ENCODE peak calls at places on chromosomes 12 and 14, in eight cellular contexts. D is stomach, H is esophagus muscularis mucosa, J is A549, Z is tibial nerve, Y is SK-N-SH, K is ovary, T is transverse colon. O is an unnamed sample. For H3K4me1, the result is how much of the 10 kb centered on the place peaks cover.

GRCh38 chr14:32492482-32492881 is 163.4 kb downstream of the AKAP6 start:
- DNase-seq in K (no peak), H (no peak), Y (no peak), J (no peak), T (no peak), Z (no peak), D (no peak), O (no peak)

GRCh38 chr14:76844223-76844622 is 18.0 kb downstream of the LRRC74A start:
- DNase-seq in Y (no peak), H (no peak), T (peak), D (peak), J (peak), Z (peak), K (peak), O (no peak)

GRCh38 chr14:102574840-102575478 is 17.5 kb upstream of the RCOR1 start:
- DNase-seq in D (no peak), T (no peak), Z (no peak), H (no peak), K (no peak), Y (no peak), J (no peak), O (no peak)

GRCh38 chr14:25007832-25008231 is 42.1 kb downstream of the STXBP6 start:
- DNase-seq in D (no peak), K (no peak), J (no peak), T (no peak), Y (no peak), H (no peak), Z (no peak), O (no peak)

GRCh38 chr14:86013663-86014062 is 483.7 kb downstream of the FLRT2 start:
- DNase-seq in K (no peak), Y (no peak), T (no peak), Z (no peak), J (no peak), D (no peak), H (no peak), O (no peak)

GRCh38 chr14:34733245-34733644 is 18.9 kb upstream of the CFL2 start:
- DNase-seq in T (no peak), D (no peak), Y (no peak), H (no peak), J (no peak), K (no peak), Z (no peak), O (no peak)

GRCh38 chr14:30417999-30418398 is 141.0 kb upstream of the G2E3 start:
- DNase-seq in J (no peak), Z (no peak), D (no peak), K (no peak), Y (no peak), T (no peak), H (no peak), O (no peak)

GRCh38 chr12:1936406-1937320 is 18.2 kb upstream of the CACNA2D4 start:
- DNase-seq in H (no peak), J (peak), Y (peak), D (peak), K (peak), Z (no peak), T (peak), O (peak)

GRCh38 chr12:117334098-117334497 is 27.3 kb downstream of the NOS1 start:
- DNase-seq in H (no peak), T (no peak), Y (no peak), K (no peak), D (no peak), J (no peak), Z (no peak), O (no peak)

GRCh38 chr14:73752297-73752992 is 38.3 kb upstream of the PNMA1 start:
- DNase-seq in K (peak), J (no peak), Y (peak), Z (no peak), H (no peak), D (peak), T (peak), O (no peak)

GRCh38 chr12:16955083-16955657 is 349.2 kb upstream of the LMO3 start:
- DNase-seq in T (no peak), J (peak), Z (no peak), Y (no peak), H (no peak), K (no peak), D (no peak), O (no peak)

GRCh38 chr12:73413051-73413450 is 1124.6 kb upstream of the ATXN7L3B start:
- DNase-seq in D (no peak), T (no peak), Y (no peak), Z (no peak), J (no peak), H (no peak), K (no peak), O (no peak)

GRCh38 chr12:67042697-67043131 is 226.4 kb upstream of the CAND1 start:
- DNase-seq in Y (no peak), H (no peak), J (peak), K (no peak), D (no peak), Z (no peak), T (no peak), O (no peak)

GRCh38 chr14:29668201-29668600 is 259.4 kb downstream of the PRKD1 start:
- DNase-seq in H (no peak), J (no peak), D (no peak), K (no peak), Y (no peak), Z (no peak), T (no peak), O (no peak)

GRCh38 chr12:49962861-49963765 is 1.4 kb downstream of the AQP5 start:
- DNase-seq in Y (no peak), D (peak), J (peak), T (peak), K (no peak), Z (no peak), H (no peak), O (peak)

GRCh38 chr14:101843665-101844064 is 82.2 kb downstream of the PPP2R5C start:
- DNase-seq in J (no peak), D (no peak), T (peak), H (no peak), Z (no peak), Y (no peak), K (no peak), O (no peak)

GRCh38 chr14:60161176-60162107 is 3.8 kb downstream of the DHRS7 start:
- DNase-seq in H (no peak), D (no peak), T (no peak), Y (no peak), K (peak), Z (peak), J (no peak), O (no peak)

GRCh38 chr12:120327593-120327992 is at the start of gene PLA2G1B:
- DNase-seq in J (no peak), T (no peak), D (peak), Y (no peak), K (peak), Z (no peak), H (no peak), O (peak)

GRCh38 chr12:128903231-128903630 is 50.0 kb downstream of the GLT1D1 start:
- DNase-seq in J (no peak), D (no peak), K (no peak), Z (no peak), H (no peak), T (no peak), Y (no peak), O (no peak)

GRCh38 chr14:86296173-86296572 is 766.2 kb downstream of the FLRT2 start:
- DNase-seq in K (no peak), J (no peak), T (no peak), Y (no peak), Z (no peak), H (no peak), D (no peak), O (no peak)

GRCh38 chr14:104721704-104722431 is 2.2 kb upstream of the ADSS1 start:
- DNase-seq in T (no peak), D (no peak), H (no peak), Y (no peak), K (no peak), Z (no peak), J (no peak), O (no peak)

GRCh38 chr12:53538209-53538689 is 31.0 kb upstream of the NPFF start:
- DNase-seq in Y (no peak), Z (peak), K (peak), J (no peak), T (peak), D (no peak), H (no peak), O (no peak)

GRCh38 chr12:8989425-8989824 is at the start of gene KLRG1:
- DNase-seq in K (no peak), D (no peak), T (no peak), Y (no peak), J (no peak), Z (no peak), H (no peak), O (no peak)

GRCh38 chr12:117040496-117040895 is 58.7 kb downstream of the TESC start:
- DNase-seq in D (no peak), H (no peak), T (no peak), K (no peak), Z (no peak), Y (no peak), J (no peak), O (no peak)

GRCh38 chr14:46051801-46052200 is 599.8 kb downstream of the RPL10L start:
- DNase-seq in T (no peak), Z (no peak), H (no peak), K (no peak), J (no peak), D (no peak), Y (no peak), O (no peak)

GRCh38 chr14:56002876-56003625 is 115.2 kb upstream of the PELI2 start:
- DNase-seq in H (no peak), Z (no peak), J (no peak), K (no peak), D (no peak), T (no peak), Y (no peak), O (no peak)

GRCh38 chr12:49578471-49579112 is 10.7 kb upstream of the MCRS1 start:
- DNase-seq in Z (no peak), K (no peak), J (no peak), Y (no peak), H (no peak), T (no peak), D (no peak), O (no peak)

GRCh38 chr14:77353469-77354141 is 23.3 kb downstream of the TMED8 start:
- DNase-seq in K (no peak), Z (no peak), J (no peak), T (no peak), Y (no peak), H (no peak), D (no peak), O (no peak)

GRCh38 chr14:61653507-61653906 is 41.8 kb upstream of the HIF1A start:
- DNase-seq in T (no peak), K (peak), D (no peak), Y (no peak), H (peak), Z (peak), J (no peak), O (no peak)

GRCh38 chr12:104282109-104282508 is 21.4 kb upstream of the EID3 start:
- DNase-seq in J (no peak), T (no peak), H (no peak), D (no peak), Y (no peak), Z (no peak), K (no peak), O (no peak)

GRCh38 chr12:123363743-123364531 is 710 bp downstream of the SBNO1 start:
- DNase-seq in Y (peak), H (no peak), D (peak), T (peak), J (peak), K (no peak), Z (peak), O (peak)

GRCh38 chr12:97939141-97939540 is 476.5 kb downstream of the RMST start:
- DNase-seq in Y (no peak), T (no peak), J (no peak), Z (no peak), H (no peak), D (no peak), K (no peak), O (no peak)

GRCh38 chr12:119804011-119804641 is 73.0 kb downstream of the CIT start:
- DNase-seq in Y (peak), D (peak), Z (peak), H (no peak), T (no peak), K (no peak), J (peak), O (peak)

GRCh38 chr14:105867961-105868599 is 341.7 kb downstream of the TMEM121 start:
- DNase-seq in Z (no peak), J (no peak), Y (no peak), D (peak), T (no peak), K (peak), H (no peak), O (no peak)

GRCh38 chr12:79933580-79934264 is 1.2 kb downstream of the PPP1R12A start:
- DNase-seq in K (no peak), T (peak), H (no peak), Z (peak), Y (peak), J (no peak), D (no peak), O (no peak)

GRCh38 chr12:93883436-93884154 is 206.4 kb downstream of the CRADD start:
- DNase-seq in K (no peak), H (peak), Y (no peak), Z (peak), T (no peak), D (no peak), J (no peak), O (no peak)

GRCh38 chr14:95185033-95185432 is 27.7 kb upstream of the DICER1 start:
- DNase-seq in Z (no peak), D (no peak), J (no peak), T (no peak), K (no peak), Y (no peak), H (no peak), O (no peak)
- H3K4me1 ChIP-seq in Z (half or more), D (under half), J (under half), T (under half), K (under half), Y (under half), H (half or more), O (under half)

DNA sequence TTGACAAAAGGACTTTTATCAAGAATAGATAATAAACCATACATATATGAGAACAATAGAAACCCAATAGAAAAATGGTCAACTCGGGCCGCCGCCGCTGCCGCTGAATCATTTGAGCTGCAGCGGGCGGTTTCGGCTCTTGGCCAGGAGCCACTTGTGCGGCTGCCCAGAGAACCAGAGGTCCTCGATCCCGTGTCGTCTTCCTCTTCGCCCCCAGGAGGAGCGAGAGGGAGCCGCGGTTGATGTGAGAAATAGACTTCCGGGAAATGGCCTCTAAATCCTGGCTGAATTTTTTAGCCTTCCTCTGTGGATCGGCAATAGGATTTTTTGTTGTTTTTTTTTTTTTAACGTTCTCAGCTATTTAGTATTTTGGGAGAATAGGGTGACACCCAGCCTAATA is 44.8 kb downstream of the CPSF6 start:
- DNase-seq in K (peak), Y (peak), J (peak), Z (peak), T (peak), H (no peak), D (peak), O (peak)
- TF ChIP-seq CTCF in K (no peak), Y (peak), J (no peak), Z (no peak), T (no peak), H (peak), D (no peak), O (no peak)

DNA sequence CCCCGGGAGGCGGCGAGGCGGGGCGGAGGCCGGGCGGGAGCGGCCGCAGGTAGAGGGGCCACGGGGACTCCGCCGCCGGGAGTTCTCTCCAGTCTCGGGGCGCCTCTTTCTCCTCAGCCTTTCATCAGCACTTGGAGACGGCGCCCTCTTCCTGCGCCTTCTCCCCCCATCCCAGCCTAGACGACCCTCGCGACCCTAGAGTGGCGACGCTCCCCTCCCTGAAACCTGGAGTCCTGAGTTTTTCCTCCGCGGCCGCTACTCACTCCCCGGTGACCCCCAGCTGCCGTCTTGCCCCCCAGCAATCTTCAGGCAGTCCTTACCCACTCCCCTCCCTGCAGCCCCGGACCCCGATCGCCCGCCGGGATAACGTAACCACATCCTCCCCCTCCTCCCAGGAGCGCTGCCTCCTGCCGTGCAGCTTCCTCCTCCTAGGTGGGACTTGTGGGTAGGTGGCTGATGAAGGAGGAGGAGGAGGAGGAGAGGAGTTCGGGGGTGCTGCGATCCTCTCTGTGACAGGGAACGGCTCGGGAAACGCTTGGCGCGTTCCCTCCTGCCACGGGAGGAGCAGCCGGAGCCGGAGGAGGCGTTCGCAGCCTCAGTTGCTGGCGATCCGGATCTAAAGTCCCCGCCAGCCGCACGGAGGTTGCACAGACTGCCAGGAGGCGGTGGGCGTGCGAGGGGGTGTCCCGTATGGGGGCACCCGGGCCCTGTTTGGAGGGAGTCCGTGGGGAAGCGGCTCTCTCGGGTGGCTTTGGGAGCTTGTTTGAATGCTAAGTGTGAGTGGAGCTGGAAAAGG is 889 bp downstream of the PLEKHA5 start:
- DNase-seq in H (no peak), T (peak), D (peak), J (peak), Y (peak), Z (peak), K (peak), O (peak)
- TF ChIP-seq EP300 in H (no peak), T (no peak), D (no peak), J (no peak), Y (no peak), Z (no peak), K (no peak), O (no peak)

GRCh38 chr14:63878052-63878451 is 25.2 kb downstream of the SYNE2 start:
- DNase-seq in Y (no peak), J (no peak), T (no peak), Z (no peak), D (no peak), H (no peak), K (no peak), O (no peak)

GRCh38 chr14:63878792-63879191 is 26.0 kb downstream of the SYNE2 start:
- DNase-seq in Z (no peak), K (no peak), H (no peak), Y (no peak), T (no peak), D (no peak), J (no peak), O (no peak)

GRCh38 chr14:63877594-63877993 is 24.8 kb downstream of the SYNE2 start:
- DNase-seq in H (no peak), Y (no peak), Z (no peak), D (no peak), T (no peak), K (no peak), J (no peak), O (no peak)

GRCh38 chr14:63874223-63874622 is 21.4 kb downstream of the SYNE2 start:
- DNase-seq in K (no peak), Y (no peak), H (no peak), Z (no peak), T (no peak), J (no peak), D (no peak), O (no peak)

DNA sequence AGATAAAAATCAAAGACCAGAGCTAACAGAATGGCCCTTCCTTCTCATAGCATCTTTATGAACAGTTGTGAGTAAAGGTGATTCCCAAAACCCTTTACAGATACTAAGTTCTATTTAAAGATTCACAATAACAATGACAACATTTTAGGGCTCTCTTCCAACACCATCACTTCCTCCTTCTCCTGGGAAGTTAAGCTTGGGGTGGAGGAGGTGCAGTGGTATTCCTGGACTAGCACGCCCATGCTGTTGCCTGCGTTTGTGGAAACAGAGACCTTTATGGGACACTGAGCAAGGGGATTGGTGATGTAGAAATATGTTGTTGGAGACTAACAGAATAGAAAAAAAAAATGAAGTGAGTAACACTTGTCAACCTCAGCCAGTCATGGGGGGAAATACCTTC is 22.5 kb downstream of the SYNE2 start:
- DNase-seq in K (no peak), H (no peak), J (no peak), T (no peak), Z (no peak), Y (no peak), D (no peak), O (peak)
- H3K4me1 ChIP-seq in K (under half), H (under half), J (under half), T (half or more), Z (under half), Y (under half), D (under half), O (under half)